ENCODE peak calls at places on chromosomes 7 and 10, in eight cellular contexts. R is fibroblast of lung, H is GM12865, F is cardiac muscle cell, A is mammary epithelial cell, Q is fibroblast of pulmonary artery, N is brain microvascular endothelial cell, B is stomach. K is an unnamed sample.

GRCh38 chr10:96043895-96044580 is 655 bp downstream of the CCNJ start:
- DNase-seq in R (peak; percentile 31), H (peak; percentile 62), F (peak; percentile 40), A (peak; percentile 58), Q (peak; percentile 32), N (peak; percentile 14), B (peak; percentile 52), K (no peak)

GRCh38 chr7:116159711-116160110 is 50.6 kb upstream of the TES start:
- DNase-seq in R (no peak), H (no peak), F (no peak), A (no peak), Q (no peak), N (no peak), B (no peak), K (no peak)

GRCh38 chr7:16357921-16358320 is 63.4 kb downstream of the CRPPA start:
- DNase-seq in R (no peak), H (no peak), F (no peak), A (no peak), Q (no peak), N (no peak), B (peak; percentile 75), K (no peak)

GRCh38 chr10:69855346-69856163 is 53.8 kb downstream of the COL13A1 start:
- DNase-seq in R (no peak), H (no peak), F (no peak), A (no peak), Q (no peak), N (no peak), B (no peak), K (no peak)

GRCh38 chr7:40742270-40742669 is 607.5 kb downstream of the SUGCT start:
- DNase-seq in R (no peak), H (no peak), F (no peak), A (no peak), Q (no peak), N (no peak), B (no peak), K (no peak)

GRCh38 chr7:94907420-94908203 is at the start of gene PPP1R9A:
- DNase-seq in R (peak; percentile 17), H (no peak), F (peak; percentile 15), A (no peak), Q (peak; percentile 4), N (no peak), B (peak; percentile 58), K (no peak)

GRCh38 chr7:105336009-105336408 is 52.7 kb downstream of the SRPK2 start:
- DNase-seq in R (peak; percentile 49), H (no peak), F (no peak), A (no peak), Q (peak; percentile 49), N (no peak), B (no peak), K (peak; percentile 32)

GRCh38 chr10:44993922-44994751 is 6.6 kb upstream of the ZNF22 start:
- DNase-seq in R (peak; percentile 66), H (no peak), F (peak; percentile 81), A (no peak), Q (peak; percentile 81), N (peak; percentile 18), B (no peak), K (no peak)

GRCh38 chr10:43452356-43452914 is 15.5 kb downstream of the ZNF487 start:
- DNase-seq in R (no peak), H (no peak), F (no peak), A (peak; percentile 22), Q (no peak), N (no peak), B (no peak), K (no peak)

GRCh38 chr10:72952189-72952900 is 2.3 kb downstream of the PLA2G12B start:
- DNase-seq in R (no peak), H (no peak), F (no peak), A (no peak), Q (no peak), N (no peak), B (no peak), K (no peak)

GRCh38 chr7:103632972-103633371 is 187.0 kb upstream of the SLC26A5 start:
- DNase-seq in R (peak; percentile 47), H (no peak), F (peak; percentile 43), A (peak; percentile 50), Q (peak; percentile 44), N (no peak), B (no peak), K (no peak)

GRCh38 chr7:127041689-127042452 is 210.9 kb downstream of the GRM8 start:
- DNase-seq in R (no peak), H (no peak), F (no peak), A (no peak), Q (no peak), N (no peak), B (no peak), K (no peak)

GRCh38 chr7:148153611-148154010 is 437.0 kb upstream of the C7orf33 start:
- DNase-seq in R (no peak), H (no peak), F (peak; percentile 74), A (no peak), Q (peak; percentile 64), N (no peak), B (peak; percentile 93), K (no peak)

GRCh38 chr7:99497771-99498545 is 2.1 kb downstream of the ZNF394 start:
- DNase-seq in R (no peak), H (no peak), F (no peak), A (no peak), Q (no peak), N (no peak), B (no peak), K (peak; percentile 55)

GRCh38 chr10:98956576-98957260 is 278.9 kb downstream of the HPSE2 start:
- DNase-seq in R (peak; percentile 67), H (no peak), F (peak; percentile 14), A (peak; percentile 31), Q (peak; percentile 2), N (peak; percentile 31), B (no peak), K (no peak)

GRCh38 chr7:14021069-14021468 is 31.6 kb upstream of the ETV1 start:
- DNase-seq in R (peak; percentile 60), H (no peak), F (peak; percentile 59), A (peak; percentile 78), Q (peak; percentile 61), N (peak; percentile 75), B (no peak), K (no peak)

GRCh38 chr10:3754727-3755439 is 30.1 kb downstream of the KLF6 start:
- DNase-seq in R (peak; percentile 91), H (no peak), F (peak; percentile 97), A (peak; percentile 99), Q (peak; percentile 99), N (peak; percentile 90), B (no peak), K (no peak)

GRCh38 chr10:71873582-71874182 is 22.6 kb upstream of the PSAP start:
- DNase-seq in R (no peak), H (peak; percentile 95), F (no peak), A (no peak), Q (no peak), N (no peak), B (no peak), K (no peak)

GRCh38 chr7:93757421-93757820 is 133.1 kb downstream of the TFPI2 start:
- DNase-seq in R (no peak), H (no peak), F (peak; percentile 43), A (peak; percentile 1), Q (peak; percentile 49), N (peak; percentile 22), B (no peak), K (no peak)

DNA sequence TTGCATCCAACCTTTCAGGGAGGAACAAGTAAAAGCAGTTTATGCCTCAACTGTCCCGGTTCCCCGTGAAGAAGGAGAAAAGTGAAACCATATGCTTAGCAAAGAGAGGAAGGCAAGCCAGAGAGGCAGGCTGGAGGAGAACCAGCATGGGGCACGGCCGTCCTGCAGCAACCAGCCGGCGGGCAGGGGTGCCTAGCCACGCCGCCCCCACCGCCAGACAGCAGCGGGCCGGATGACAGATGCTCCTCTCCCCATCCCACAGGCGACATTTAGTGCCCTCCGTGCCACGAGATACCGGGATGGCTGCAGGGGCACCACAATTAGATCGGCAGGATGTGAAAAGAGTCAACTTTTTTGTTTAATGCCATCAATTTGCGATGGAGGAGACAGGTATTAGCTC is 421.4 kb upstream of the MGMT start:
- DNase-seq in R (no peak), H (no peak), F (no peak), A (no peak), Q (no peak), N (no peak), B (no peak), K (no peak)
- H3K4me3 ChIP-seq in R (no peak overlapping the region), H (no peak overlapping the region), F (no peak overlapping the region), A (no peak overlapping the region), Q (no peak overlapping the region), N (no peak overlapping the region), B (no peak overlapping the region), K (no peak overlapping the region)

GRCh38 chr10:86945361-86946214 is 11.8 kb downstream of the MMRN2 start:
- DNase-seq in R (no peak), H (no peak), F (peak; percentile 33), A (no peak), Q (no peak), N (no peak), B (peak; percentile 23), K (peak; percentile 84)
- H3K4me3 ChIP-seq in R (no peak overlapping the region), H (no peak overlapping the region), F (no peak overlapping the region), A (no peak overlapping the region), Q (no peak overlapping the region), N (no peak overlapping the region), B (no peak overlapping the region), K (no peak overlapping the region)

DNA sequence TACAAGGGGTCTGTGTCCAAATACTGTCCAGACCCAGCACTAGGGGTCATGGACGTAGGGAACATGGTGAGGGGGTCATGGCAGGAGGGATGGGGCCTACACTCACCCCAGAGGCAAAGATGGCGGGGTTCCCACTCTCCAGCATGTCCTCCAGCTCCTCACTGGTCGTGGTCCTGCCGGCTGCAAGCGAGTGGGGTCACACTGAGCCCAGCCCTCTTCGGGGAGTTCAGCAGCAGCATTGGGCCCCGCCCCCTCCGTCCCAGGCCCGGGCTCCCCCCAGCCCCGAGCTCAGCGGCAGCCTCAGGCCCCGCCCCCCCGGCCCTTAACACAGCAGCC is 15.9 kb downstream of the STX1A start:
- DNase-seq in R (no peak), H (no peak), F (no peak), A (no peak), Q (no peak), N (no peak), B (no peak), K (no peak)
- H3K4me3 ChIP-seq in R (no peak overlapping the region), H (no peak overlapping the region), F (no peak overlapping the region), A (no peak overlapping the region), Q (no peak overlapping the region), N (no peak overlapping the region), B (peak overlapping the region; percentile 36), K (no peak overlapping the region)

GRCh38 chr7:42910306-42910705 is 1.6 kb downstream of the C7orf25 start:
- DNase-seq in R (no peak), H (no peak), F (no peak), A (no peak), Q (no peak), N (no peak), B (no peak), K (no peak)
- H3K4me3 ChIP-seq in R (peak overlapping the region; percentile 73), H (no peak overlapping the region), F (no peak overlapping the region), A (no peak overlapping the region), Q (peak overlapping the region; percentile 82), N (no peak overlapping the region), B (no peak overlapping the region), K (no peak overlapping the region)

DNA sequence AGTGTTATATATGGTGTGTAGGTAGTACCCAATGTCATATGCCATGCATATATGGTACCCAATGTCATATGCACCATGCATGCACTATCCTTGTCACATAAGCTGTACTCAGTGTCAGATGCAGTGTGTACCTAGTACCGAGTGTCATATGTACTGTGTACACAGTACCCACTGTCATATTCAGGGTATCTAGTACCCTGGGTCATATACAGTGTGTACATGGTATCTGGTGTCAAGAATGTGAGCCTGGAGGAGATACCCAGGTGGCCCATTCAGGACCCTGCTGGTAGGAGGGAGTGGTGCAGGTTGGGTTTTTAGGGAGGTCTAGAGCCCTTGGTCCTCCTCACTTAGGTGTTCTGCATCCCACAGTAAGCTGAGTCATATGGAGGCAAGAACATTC is 1.8 kb downstream of the ZMYND11 start:
- DNase-seq in R (peak; percentile 8), H (peak; percentile 63), F (peak; percentile 20), A (peak; percentile 21), Q (peak; percentile 23), N (peak; percentile 7), B (no peak), K (peak; percentile 62)
- H3K4me3 ChIP-seq in R (peak overlapping the region; percentile 85), H (peak overlapping the region; percentile 72), F (no peak overlapping the region), A (peak overlapping the region; percentile 66), Q (peak overlapping the region; percentile 79), N (no peak overlapping the region), B (peak overlapping the region; percentile 72), K (no peak overlapping the region)